ENCODE peak calls at places on chromosomes 6 and 20, in six cellular contexts. N is trophoblast cell, L is IMR-90, R is mesenchymal stem cell, A is neuronal stem cell, B is H1. Y is an unnamed sample.

GRCh38 chr6:19569563-19569962 is 267.6 kb upstream of the ID4 start:
- DNase-seq in R (no peak), B (no peak), N (no peak), L (no peak), A (peak), Y (no peak)

GRCh38 chr6:63391203-63391970 is 71.6 kb upstream of the LGSN start:
- DNase-seq in L (no peak), R (no peak), B (no peak), N (no peak), A (no peak), Y (no peak)

GRCh38 chr20:50381771-50382593 is 128.2 kb upstream of the PTPN1 start:
- DNase-seq in B (no peak), N (peak), L (no peak), A (no peak), R (no peak), Y (no peak)

GRCh38 chr6:25138697-25139051 is 140.5 kb upstream of the CARMIL1 start:
- DNase-seq in A (no peak), N (no peak), R (no peak), B (no peak), L (peak), Y (no peak)

GRCh38 chr6:12467706-12468670 is 177.8 kb downstream of the EDN1 start:
- DNase-seq in L (peak), B (no peak), N (peak), A (no peak), R (no peak), Y (no peak)

GRCh38 chr20:39676857-39677351 is 714.8 kb downstream of the DHX35 start:
- DNase-seq in B (no peak), N (no peak), R (no peak), L (peak), A (no peak), Y (no peak)

GRCh38 chr6:156183678-156184077 is 593.5 kb upstream of the ARID1B start:
- DNase-seq in A (no peak), R (no peak), B (no peak), N (no peak), L (no peak), Y (no peak)

GRCh38 chr20:44609006-44609510 is 26.7 kb downstream of the PKIG start:
- DNase-seq in L (no peak), R (no peak), B (no peak), A (no peak), N (peak), Y (no peak)

GRCh38 chr6:72619883-72620696 is 1.8 kb upstream of the KCNQ5 start:
- DNase-seq in R (peak), A (peak), L (peak), N (peak), B (peak), Y (peak)

GRCh38 chr20:45545754-45546453 is 1.3 kb downstream of the EPPIN start:
- DNase-seq in R (peak), A (peak), N (peak), L (peak), B (peak), Y (peak)

GRCh38 chr6:136750821-136751220 is 41.5 kb downstream of the MAP3K5 start:
- DNase-seq in R (no peak), N (no peak), B (no peak), L (no peak), A (no peak), Y (no peak)

GRCh38 chr6:154736613-154737259 is 3.5 kb downstream of the SCAF8 start:
- DNase-seq in B (no peak), R (no peak), A (no peak), L (no peak), N (no peak), Y (no peak)

GRCh38 chr6:147561742-147562141 is 53.3 kb downstream of the SAMD5 start:
- DNase-seq in L (no peak), R (no peak), N (no peak), A (no peak), B (no peak), Y (no peak)

GRCh38 chr6:154994881-154995240 is 254 bp upstream of the TIAM2 start:
- DNase-seq in N (no peak), R (no peak), L (no peak), A (peak), B (no peak), Y (no peak)

GRCh38 chr6:69680302-69680701 is 116.5 kb downstream of the LMBRD1 start:
- DNase-seq in N (no peak), A (no peak), R (no peak), B (no peak), L (no peak), Y (no peak)

GRCh38 chr6:13191461-13191860 is 136.9 kb downstream of the TBC1D7 start:
- DNase-seq in L (no peak), B (no peak), A (no peak), R (no peak), N (no peak), Y (no peak)

GRCh38 chr6:85460951-85461805 is 11.3 kb downstream of the NT5E start:
- DNase-seq in B (no peak), R (peak), N (no peak), L (no peak), A (no peak), Y (no peak)

GRCh38 chr6:132202569-132202968 is 198.7 kb downstream of the MOXD1 start:
- DNase-seq in L (peak), R (peak), N (peak), B (no peak), A (no peak), Y (no peak)

GRCh38 chr6:132207991-132208390 is 193.3 kb downstream of the MOXD1 start:
- DNase-seq in N (no peak), B (no peak), A (no peak), R (no peak), L (no peak), Y (no peak)

GRCh38 chr6:132209351-132209750 is 191.9 kb downstream of the MOXD1 start:
- DNase-seq in N (peak), R (no peak), B (no peak), A (no peak), L (no peak), Y (no peak)

GRCh38 chr6:132205946-132206345 is 195.3 kb downstream of the MOXD1 start:
- DNase-seq in R (no peak), B (no peak), A (no peak), N (peak), L (peak), Y (no peak)

DNA sequence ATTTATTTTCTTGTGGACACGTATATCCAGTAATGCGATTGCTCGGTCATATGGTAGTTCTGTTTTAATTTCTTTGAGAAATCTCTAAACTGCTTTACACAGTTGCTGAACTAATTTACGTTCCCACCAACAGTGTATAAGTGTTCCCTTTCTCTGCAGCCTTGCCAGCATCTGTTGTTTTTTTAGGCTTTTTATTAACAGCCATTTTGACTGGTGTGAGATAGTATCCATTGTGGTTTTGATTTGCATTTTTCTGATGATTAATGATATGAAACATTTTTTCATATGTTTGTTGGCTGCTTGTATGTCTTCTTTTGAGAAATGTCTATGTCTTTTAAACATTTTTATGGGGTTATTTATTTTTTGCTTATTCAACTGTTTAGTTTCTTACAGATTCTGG is 196.7 kb downstream of the MOXD1 start:
- DNase-seq in N (no peak), B (no peak), A (no peak), R (no peak), L (no peak), Y (no peak)
- H3K14ac ChIP-seq in N (no peak), B (no peak), A (no peak), R (no peak), L (no peak), Y (no peak)

GRCh38 chr6:126156973-126157372 is 170.6 kb downstream of the TRMT11 start:
- DNase-seq in N (no peak), B (no peak), R (no peak), A (no peak), L (no peak), Y (no peak)
- H3K14ac ChIP-seq in N (no peak), B (no peak), R (no peak), A (no peak), L (no peak), Y (no peak)

GRCh38 chr6:105310947-105311346 is 91.9 kb downstream of the PREP start:
- DNase-seq in A (no peak), L (no peak), B (no peak), N (no peak), R (no peak), Y (no peak)
- H3K14ac ChIP-seq in A (no peak), L (no peak), B (no peak), N (no peak), R (no peak), Y (no peak)

GRCh38 chr6:64996301-64996700 is 710.7 kb downstream of the EYS start:
- DNase-seq in B (no peak), N (peak), A (no peak), L (no peak), R (peak), Y (no peak)
- H3K14ac ChIP-seq in B (no peak), N (no peak), A (no peak), L (no peak), R (no peak), Y (no peak)

GRCh38 chr6:22164236-22164635 is 132.6 kb downstream of the PRL start:
- DNase-seq in R (no peak), B (no peak), A (no peak), L (no peak), N (no peak), Y (no peak)
- H3K14ac ChIP-seq in R (no peak), B (no peak), A (no peak), L (no peak), N (no peak), Y (no peak)

DNA sequence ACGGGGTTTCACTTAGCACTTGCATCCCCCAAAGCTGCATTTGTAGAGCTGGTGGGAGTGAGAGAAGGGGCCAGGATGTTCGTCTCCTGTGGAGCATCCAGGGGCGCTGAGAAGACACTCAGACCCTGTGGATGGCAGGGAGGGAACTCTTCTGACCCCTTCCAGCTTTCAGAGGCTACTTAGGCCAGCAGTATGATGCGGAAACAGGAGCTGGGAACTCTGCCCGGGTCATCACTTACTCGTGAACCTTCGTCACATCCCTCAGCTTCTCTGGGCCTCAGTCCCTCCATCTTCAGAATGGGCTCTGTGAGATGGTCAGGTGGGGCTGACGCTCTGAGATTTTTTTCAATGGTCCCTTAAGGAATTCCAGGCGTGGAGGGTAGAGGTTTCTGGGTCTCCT is 228.5 kb downstream of the TAF4 start:
- DNase-seq in B (no peak), R (no peak), L (no peak), N (no peak), A (no peak), Y (no peak)
- H3K14ac ChIP-seq in B (no peak), R (no peak), L (no peak), N (no peak), A (no peak), Y (no peak)

GRCh38 chr6:43478008-43478372 is 620 bp downstream of the TJAP1 start:
- DNase-seq in A (no peak), B (no peak), R (no peak), N (no peak), L (no peak), Y (no peak)
- H3K14ac ChIP-seq in A (no peak), B (no peak), R (no peak), N (peak), L (peak), Y (no peak)

DNA sequence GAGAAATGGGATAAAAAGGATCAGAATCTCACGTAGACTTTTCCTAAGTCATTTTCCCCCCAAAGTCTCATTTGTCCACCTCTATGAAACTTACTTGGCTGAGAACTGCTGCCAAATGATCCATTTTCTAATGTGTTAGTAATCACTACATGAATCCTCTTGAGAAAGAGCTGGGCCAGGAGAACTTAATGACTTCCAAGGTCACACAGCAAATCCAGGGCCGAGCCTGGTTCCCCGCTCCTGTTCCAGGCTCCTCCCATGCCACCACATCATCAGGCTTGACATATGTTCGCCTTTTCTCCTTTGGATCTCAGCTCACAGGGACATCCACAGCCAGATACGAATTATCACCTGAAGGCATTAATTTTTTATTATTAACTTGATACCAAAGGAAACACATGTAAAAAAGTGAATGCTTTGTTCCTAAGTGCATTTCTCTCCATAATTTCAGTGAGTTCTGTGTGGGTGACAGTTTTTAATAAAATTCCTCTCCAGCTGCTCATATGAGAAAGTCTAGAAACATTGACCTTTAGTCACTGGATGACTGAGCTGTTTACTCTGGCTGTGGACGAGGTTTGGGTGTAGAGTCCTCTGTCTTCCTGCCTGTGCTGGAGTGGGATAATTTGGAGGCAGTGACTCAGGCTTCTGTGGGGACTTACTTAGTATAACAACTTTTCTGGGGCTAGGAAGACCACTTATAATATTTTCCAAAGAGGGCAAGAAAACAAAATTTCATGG is 276.3 kb downstream of the PAX1 start:
- DNase-seq in L (no peak), B (no peak), N (no peak), A (no peak), R (no peak), Y (no peak)
- H3K14ac ChIP-seq in L (no peak), B (no peak), N (no peak), A (no peak), R (no peak), Y (no peak)

GRCh38 chr20:64188071-64188470 is 23.8 kb downstream of the MYT1 start:
- DNase-seq in A (no peak), B (no peak), N (no peak), L (no peak), R (no peak), Y (no peak)

GRCh38 chr20:64191002-64191401 is 26.8 kb downstream of the MYT1 start:
- DNase-seq in R (no peak), L (no peak), N (no peak), A (no peak), B (no peak), Y (no peak)

GRCh38 chr20:64189530-64189966 is 25.3 kb downstream of the MYT1 start:
- DNase-seq in R (no peak), A (no peak), N (no peak), B (no peak), L (no peak), Y (no peak)

GRCh38 chr20:64188682-64189529 is 24.7 kb downstream of the MYT1 start:
- DNase-seq in R (peak), N (peak), A (peak), B (no peak), L (peak), Y (peak)

DNA sequence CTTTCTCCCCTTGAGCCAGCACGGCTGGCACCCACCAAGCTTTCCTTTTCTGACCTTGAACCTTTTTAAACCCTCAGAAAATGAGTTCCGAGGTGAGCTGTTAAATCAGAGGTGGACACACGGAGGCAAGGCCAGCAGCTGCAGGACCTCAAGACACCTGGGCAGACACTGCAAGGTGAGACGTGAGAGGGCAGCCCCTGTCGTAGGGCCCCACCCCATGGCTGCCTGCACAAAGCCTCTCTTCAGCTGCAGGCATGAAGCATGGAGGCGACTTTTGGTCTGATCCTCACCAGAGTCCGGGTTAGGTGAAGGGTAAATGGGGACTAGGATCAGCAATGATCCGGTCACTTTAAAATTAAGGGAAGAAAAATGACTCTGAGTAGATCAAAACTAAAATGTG is 25.7 kb downstream of the MYT1 start:
- DNase-seq in R (no peak), N (no peak), L (no peak), A (no peak), B (no peak), Y (no peak)
- H3K14ac ChIP-seq in R (no peak), N (no peak), L (no peak), A (no peak), B (no peak), Y (peak)

DNA sequence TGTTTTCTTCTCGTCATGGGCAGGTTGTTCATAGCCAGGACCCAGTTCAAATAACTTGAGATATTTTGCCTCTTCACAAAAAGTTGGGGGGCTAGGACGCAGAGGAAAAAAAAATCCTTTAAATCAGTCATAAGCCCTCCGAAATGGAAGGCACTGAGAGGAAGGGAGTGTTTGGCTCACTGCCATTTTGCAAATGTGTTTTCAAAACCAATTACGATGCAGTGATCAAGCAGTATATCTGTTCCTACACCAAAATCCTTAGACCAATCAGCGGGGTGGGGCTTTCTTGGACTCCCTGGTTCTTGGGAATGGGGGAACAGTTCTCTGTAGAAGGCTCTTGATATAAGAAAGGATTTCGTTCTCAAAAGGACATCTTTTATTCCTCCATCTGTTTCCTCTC is 478.7 kb upstream of the JARID2 start:
- DNase-seq in R (no peak), B (no peak), L (no peak), N (no peak), A (no peak), Y (no peak)
- H3K14ac ChIP-seq in R (no peak), B (no peak), L (no peak), N (no peak), A (no peak), Y (no peak)